ENCODE peak calls at places on chromosomes 13 and 19, in nine cellular contexts. S is HepG2, N is fibroblast of pulmonary artery, V is GM23338, J is dorsolateral prefrontal cortex, T is stomach, R is ascending aorta, F is heart left ventricle, W is lung. H is an unnamed sample.

GRCh38 chr19:33465834-33466233 is 55.8 kb downstream of the PEPD start:
- DNase-seq in S (no peak), N (no peak), F (no peak), W (no peak), V (no peak), J (no peak), R (no peak), T (no peak), H (no peak)

GRCh38 chr13:51807041-51807440 is 3.1 kb upstream of the DHRS12 start:
- DNase-seq in W (no peak), R (no peak), T (no peak), J (no peak), N (no peak), S (no peak), V (no peak), F (no peak), H (no peak)

GRCh38 chr19:5001547-5002131 is 32.7 kb downstream of the KDM4B start:
- DNase-seq in R (no peak), N (peak; percentile 67), V (peak; percentile 75), S (peak; percentile 58), F (no peak), T (no peak), J (no peak), W (no peak), H (peak; percentile 67)

GRCh38 chr13:73618275-73618865 is 515.8 kb downstream of the KLF12 start:
- DNase-seq in J (no peak), R (no peak), V (peak; percentile 13), T (peak; percentile 49), S (peak; percentile 8), W (no peak), F (no peak), N (no peak), H (no peak)

GRCh38 chr13:50203256-50204083 is 188.2 kb downstream of the KCNRG start:
- DNase-seq in T (no peak), W (no peak), V (no peak), F (no peak), J (no peak), R (no peak), N (no peak), S (no peak), H (no peak)

GRCh38 chr19:4343845-4344713 is 717 bp downstream of the MPND start:
- DNase-seq in R (no peak), V (no peak), W (no peak), N (no peak), J (no peak), F (no peak), S (no peak), T (no peak), H (no peak)

GRCh38 chr13:31846984-31847752 is 107.8 kb downstream of the RXFP2 start:
- DNase-seq in R (no peak), S (no peak), J (no peak), W (no peak), N (no peak), T (no peak), F (peak; percentile 48), V (peak; percentile 44), H (no peak)

GRCh38 chr19:48635966-48636858 is 967 bp downstream of the DBP start:
- DNase-seq in T (no peak), J (no peak), V (peak; percentile 48), W (no peak), R (peak; percentile 71), F (peak; percentile 69), N (no peak), S (no peak), H (no peak)

GRCh38 chr19:11137542-11138384 is 17.8 kb downstream of the SPC24 start:
- DNase-seq in R (peak; percentile 91), F (peak; percentile 89), W (peak; percentile 85), J (peak; percentile 82), T (peak; percentile 77), V (peak; percentile 93), N (peak; percentile 91), S (peak; percentile 75), H (peak; percentile 89)

GRCh38 chr13:59680429-59681024 is 483.2 kb downstream of the DIAPH3 start:
- DNase-seq in T (no peak), V (peak; percentile 56), S (no peak), F (no peak), J (no peak), R (no peak), W (no peak), N (peak; percentile 48), H (peak; percentile 34)

GRCh38 chr13:31207630-31208549 is 8.1 kb downstream of the B3GLCT start:
- DNase-seq in W (no peak), V (no peak), R (no peak), S (no peak), J (peak; percentile 53), F (peak; percentile 45), T (no peak), N (peak; percentile 77), H (peak; percentile 72)

GRCh38 chr19:19591133-19591825 is 27.2 kb downstream of the PBX4 start:
- DNase-seq in T (peak; percentile 53), S (peak; percentile 23), N (peak; percentile 90), V (peak; percentile 51), R (peak; percentile 67), F (no peak), W (peak; percentile 60), J (no peak), H (peak; percentile 89)

GRCh38 chr19:54415208-54415900 is at the start of gene TTYH1:
- DNase-seq in N (no peak), R (no peak), S (no peak), V (peak; percentile 66), J (peak; percentile 43), W (no peak), F (no peak), T (no peak), H (no peak)

GRCh38 chr13:24130134-24130792 is 30.3 kb upstream of the SPATA13 start:
- DNase-seq in T (no peak), W (no peak), V (no peak), S (no peak), J (no peak), F (no peak), R (no peak), N (no peak), H (no peak)

GRCh38 chr13:77330009-77330471 is 3.1 kb upstream of the MYCBP2 start:
- DNase-seq in S (no peak), R (no peak), V (no peak), W (no peak), F (no peak), J (no peak), N (no peak), T (no peak), H (no peak)
- TF ChIP-seq CTCF in S (no peak), R (no peak), V (no peak), W (no peak), F (no peak), J (no peak), N (no peak), T (no peak), H (no peak)

GRCh38 chr13:20796791-20797513 is 23.2 kb upstream of the EEF1AKMT1 start:
- DNase-seq in V (no peak), W (no peak), T (no peak), R (no peak), J (no peak), S (no peak), N (no peak), F (no peak), H (no peak)

GRCh38 chr13:20801704-20802103 is 27.9 kb upstream of the EEF1AKMT1 start:
- DNase-seq in J (no peak), W (no peak), N (no peak), F (no peak), S (no peak), T (no peak), R (no peak), V (no peak), H (no peak)

GRCh38 chr13:20798027-20798426 is 24.3 kb upstream of the EEF1AKMT1 start:
- DNase-seq in R (no peak), F (no peak), S (no peak), W (no peak), V (no peak), T (no peak), J (no peak), N (no peak), H (no peak)

GRCh38 chr13:20803180-20803965 is 29.6 kb upstream of the EEF1AKMT1 start:
- DNase-seq in J (no peak), W (no peak), T (no peak), V (no peak), N (no peak), F (no peak), S (no peak), R (no peak), H (no peak)

GRCh38 chr13:20799726-20800416 is 26.1 kb upstream of the EEF1AKMT1 start:
- DNase-seq in J (no peak), R (no peak), T (no peak), W (no peak), F (no peak), N (peak; percentile 40), V (no peak), S (no peak), H (no peak)
- H3K4me3 ChIP-seq in J (no peak overlapping the region), R (no peak overlapping the region), T (no peak overlapping the region), W (no peak overlapping the region), F (no peak overlapping the region), N (no peak overlapping the region), V (no peak overlapping the region), S (no peak overlapping the region), H (no peak overlapping the region)

DNA sequence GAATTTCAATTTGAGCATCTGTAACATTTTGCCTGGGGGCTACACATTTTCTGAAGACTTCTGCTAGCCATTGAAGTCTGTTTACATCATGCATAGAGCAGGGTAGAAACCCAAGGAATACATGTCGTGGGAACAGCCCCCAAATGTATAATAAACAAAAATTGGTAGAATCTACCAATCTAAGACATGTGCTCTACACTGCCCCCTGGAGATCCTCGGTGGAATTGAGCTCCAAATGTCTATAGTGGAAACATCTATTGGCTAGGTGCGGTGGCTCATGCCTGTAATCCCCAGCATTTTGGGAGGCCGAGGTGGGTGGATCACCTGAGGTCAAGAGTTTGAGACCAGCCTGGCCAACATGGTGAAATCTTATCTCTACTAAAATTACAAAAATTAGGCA is 57.3 kb downstream of the MBD3L2B start:
- DNase-seq in W (no peak), V (peak; percentile 4), R (no peak), J (no peak), T (no peak), N (no peak), S (no peak), F (no peak), H (no peak)
- TF ChIP-seq CTCF in W (no peak), V (peak; percentile 51), R (no peak), J (peak; percentile 19), T (no peak), N (peak; percentile 19), S (peak; percentile 38), F (peak; percentile 32), H (peak; percentile 18)

GRCh38 chr13:33284016-33284415 is 1.5 kb downstream of the STARD13 start:
- DNase-seq in T (no peak), N (peak; percentile 66), S (no peak), J (no peak), W (no peak), F (no peak), R (no peak), V (no peak), H (peak; percentile 67)
- H3K4me3 ChIP-seq in T (peak overlapping the region; percentile 56), N (peak overlapping the region; percentile 95), S (peak overlapping the region; percentile 86), J (peak overlapping the region; percentile 53), W (no peak overlapping the region), F (peak overlapping the region; percentile 67), R (peak overlapping the region; percentile 94), V (peak overlapping the region; percentile 44), H (peak overlapping the region; percentile 77)